ENCODE peak calls at places on chromosomes 6 and 20, in ten cellular contexts. L, X, W, E, T, D, J, Q, O and G are unnamed samples.

GRCh38 chr6:167576050-167576741 is 250.5 kb upstream of the AFDN start:
- DNase-seq in W (no peak), J (no peak), T (peak; percentile 3), D (no peak), L (no peak), X (no peak), E (no peak), Q (no peak), O (no peak), G (no peak)

GRCh38 chr6:13813011-13813410 is 1.3 kb downstream of the MCUR1 start:
- DNase-seq in Q (no peak), D (no peak), E (no peak), X (peak; percentile 32), O (no peak), L (no peak), T (no peak), J (no peak), W (no peak), G (peak; percentile 22)

GRCh38 chr6:163319609-163320366 is 94.7 kb upstream of the QKI start:
- DNase-seq in W (no peak), E (no peak), J (no peak), L (no peak), D (no peak), O (no peak), Q (no peak), T (no peak), X (no peak), G (no peak)

GRCh38 chr6:136483906-136484305 is 66.3 kb downstream of the MAP7 start:
- DNase-seq in W (no peak), D (no peak), L (no peak), Q (no peak), T (no peak), O (no peak), J (peak; percentile 61), X (no peak), E (no peak), G (no peak)

GRCh38 chr6:89723046-89723445 is 84.5 kb upstream of the LYRM2 start:
- DNase-seq in O (no peak), D (no peak), L (no peak), J (no peak), E (no peak), X (no peak), W (no peak), T (no peak), Q (no peak), G (no peak)

GRCh38 chr6:148457137-148457842 is 114.7 kb downstream of the SASH1 start:
- DNase-seq in T (no peak), L (no peak), W (no peak), Q (no peak), X (no peak), D (no peak), O (no peak), J (no peak), E (no peak), G (no peak)

GRCh38 chr6:164532546-164533362 is 776.7 kb downstream of the C6orf118 start:
- DNase-seq in W (no peak), E (no peak), Q (no peak), J (no peak), O (no peak), D (no peak), X (no peak), L (no peak), T (no peak), G (no peak)

GRCh38 chr6:118719351-118720124 is 68.1 kb upstream of the CEP85L start:
- DNase-seq in J (no peak), L (no peak), X (no peak), Q (no peak), W (no peak), E (no peak), O (no peak), T (no peak), D (no peak), G (no peak)

GRCh38 chr6:125659887-125660286 is 89.5 kb upstream of the HEY2 start:
- DNase-seq in W (no peak), X (no peak), E (no peak), Q (no peak), D (no peak), J (no peak), O (no peak), L (no peak), T (no peak), G (no peak)

DNA sequence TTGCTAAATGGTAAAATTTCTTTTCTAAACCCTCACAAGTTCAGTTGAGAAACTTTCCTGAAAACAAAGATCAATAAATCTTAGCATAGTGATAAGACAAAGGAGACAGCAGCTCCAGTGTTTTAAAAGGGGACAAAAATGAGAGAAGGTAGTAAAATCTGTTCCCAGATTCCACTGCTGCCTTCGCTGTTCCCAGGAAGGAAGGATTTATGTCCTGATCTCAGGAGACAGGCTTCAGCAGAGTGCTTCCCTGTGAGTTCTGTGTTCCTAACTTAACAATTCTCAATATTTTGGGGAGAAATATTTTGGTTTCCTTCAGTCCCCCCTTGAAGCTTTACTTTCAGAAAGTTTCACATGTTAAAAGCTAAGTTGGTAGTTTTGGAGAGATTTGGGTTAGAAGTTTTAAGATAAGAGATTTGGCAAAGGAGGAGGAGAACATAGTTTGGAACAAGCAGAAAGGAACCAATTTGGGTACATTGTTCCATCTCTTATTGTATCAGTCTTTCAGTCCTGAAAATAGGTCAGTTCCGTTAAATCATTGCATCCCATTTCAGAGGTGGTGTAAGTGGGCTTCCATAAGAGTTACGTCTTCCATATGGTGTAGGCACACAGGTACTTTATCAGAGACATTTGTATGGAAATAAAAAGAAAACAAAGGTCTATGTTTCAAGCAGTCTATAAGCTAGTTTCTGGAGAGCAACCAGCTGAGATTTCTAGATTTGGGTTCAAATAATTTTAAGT is 20.8 kb downstream of the IRF4 start:
- DNase-seq in J (no peak), T (no peak), L (no peak), O (no peak), D (no peak), X (no peak), W (no peak), Q (no peak), E (no peak), G (no peak)
- TF ChIP-seq POLR2A in J (no peak), T (no peak), L (no peak), O (no peak), D (no peak), X (no peak), W (no peak), Q (no peak), E (no peak), G (no peak)

GRCh38 chr6:394641-395289 is 3.2 kb downstream of the IRF4 start:
- DNase-seq in J (no peak), Q (no peak), E (no peak), W (no peak), D (no peak), L (no peak), O (no peak), X (no peak), T (no peak), G (no peak)

GRCh38 chr6:397056-397455 is 5.5 kb downstream of the IRF4 start:
- DNase-seq in L (no peak), W (no peak), E (no peak), X (no peak), D (no peak), J (no peak), T (no peak), O (no peak), Q (no peak), G (no peak)

GRCh38 chr6:397604-398003 is 6.1 kb downstream of the IRF4 start:
- DNase-seq in L (no peak), Q (no peak), D (no peak), T (no peak), W (no peak), J (no peak), X (no peak), E (no peak), O (no peak), G (no peak)

GRCh38 chr6:395432-396125 is 4.0 kb downstream of the IRF4 start:
- DNase-seq in X (no peak), D (no peak), O (no peak), E (no peak), T (no peak), Q (no peak), L (no peak), J (no peak), W (no peak), G (no peak)

DNA sequence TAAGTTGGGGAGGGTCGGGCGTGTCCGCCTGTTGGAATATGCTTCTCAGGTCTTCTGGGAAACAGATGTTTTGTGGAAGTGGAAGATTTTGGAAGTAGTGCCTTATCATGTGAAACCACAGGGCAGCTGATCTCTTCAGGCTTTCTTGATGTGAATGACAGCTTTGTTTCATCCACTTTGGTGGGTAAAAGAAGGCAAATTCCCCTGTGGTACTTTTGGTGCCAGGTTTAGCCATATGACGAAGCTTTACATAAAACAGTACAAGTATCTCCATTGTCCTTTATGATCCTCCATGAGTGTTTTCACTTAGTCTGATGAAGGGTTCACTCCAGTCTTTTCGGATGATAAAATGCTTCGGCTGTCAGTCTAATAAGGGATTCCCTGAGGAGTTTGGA is 4.6 kb downstream of the IRF4 start:
- DNase-seq in T (no peak), O (no peak), J (no peak), Q (no peak), W (no peak), E (no peak), D (no peak), L (no peak), X (no peak), G (no peak)
- TF ChIP-seq POLR2A in T (no peak), O (no peak), J (no peak), Q (no peak), W (no peak), E (no peak), D (no peak), L (no peak), X (no peak), G (no peak)

GRCh38 chr6:107209406-107209939 is 94.2 kb upstream of the BEND3 start:
- DNase-seq in T (no peak), J (peak; percentile 24), X (no peak), O (no peak), E (no peak), D (no peak), Q (no peak), W (no peak), L (no peak), G (no peak)
- TF ChIP-seq POLR2A in T (no peak), J (no peak), X (no peak), O (no peak), E (no peak), D (no peak), Q (no peak), W (no peak), L (no peak), G (no peak)

DNA sequence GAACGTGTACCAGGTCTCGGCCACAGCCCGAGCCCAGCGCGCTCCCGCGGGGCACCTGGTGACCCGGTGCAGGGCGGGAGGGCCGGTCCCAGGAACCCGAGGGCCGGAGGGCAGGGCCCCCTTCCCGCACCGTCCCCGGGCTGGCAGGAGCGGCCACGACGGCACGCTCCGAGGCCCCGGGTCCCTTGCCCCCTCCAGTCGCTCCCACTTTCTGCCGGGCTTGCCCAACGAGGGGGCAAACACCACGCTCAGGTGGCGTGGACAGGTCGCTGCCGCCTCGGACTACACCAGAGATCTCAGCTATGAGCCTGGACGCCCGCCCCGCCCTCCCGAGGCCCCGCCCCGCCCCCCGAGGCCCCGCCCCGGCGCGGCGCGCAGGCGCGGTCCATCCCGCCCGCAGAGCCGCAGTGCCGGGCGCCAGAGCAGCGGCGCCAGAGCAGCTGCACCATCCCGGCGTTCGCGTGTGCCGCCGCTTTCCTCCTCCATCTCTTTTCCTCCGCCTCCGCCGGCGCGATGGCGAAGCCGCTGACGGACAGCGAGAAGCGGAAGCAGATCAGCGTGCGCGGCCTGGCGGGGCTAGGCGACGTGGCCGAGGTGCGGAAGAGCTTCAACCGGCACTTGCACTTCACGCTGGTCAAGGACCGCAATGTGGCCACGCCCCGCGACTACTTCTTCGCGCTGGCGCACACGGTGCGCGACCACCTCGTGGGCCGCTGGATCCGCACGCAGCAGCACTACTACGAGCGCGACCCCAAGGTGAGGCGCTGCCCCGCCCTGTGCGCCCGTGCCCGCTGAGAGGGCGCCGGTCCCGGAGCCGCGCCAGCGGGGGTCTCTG is at the start of gene PYGB:
- DNase-seq in D (peak; percentile 81), Q (peak; percentile 83), X (peak; percentile 94), W (peak; percentile 94), O (peak; percentile 78), L (peak; percentile 74), E (peak; percentile 85), J (peak; percentile 77), T (peak; percentile 61), G (peak; percentile 86)
- TF ChIP-seq POLR2A in D (peak; percentile 90), Q (peak; percentile 95), X (peak; percentile 91), W (peak; percentile 98), O (peak; percentile 95), L (peak; percentile 71), E (peak; percentile 94), J (peak; percentile 76), T (peak; percentile 93), G (peak; percentile 76)